ENCODE peak calls at places on chromosomes 7 and 10, in five cellular contexts. One of them, this sample, is unnamed. For H3K36me3 and H3K4me1, the result is how much of the 10 kb centered on the place peaks cover.

GRCh38 chr7:100053201-100053600 is 3.6 kb downstream of the ZSCAN21 start:
- DNase-seq in esophagus muscularis mucosa: no peak
- DNase-seq in PC-3: peak
- DNase-seq in heart right ventricle: peak
- DNase-seq in colonic mucosa: peak
- DNase-seq in this sample: peak

GRCh38 chr10:102713483-102713813 is 749 bp downstream of the ARL3 start:
- DNase-seq in esophagus muscularis mucosa: no peak
- DNase-seq in PC-3: no peak
- DNase-seq in heart right ventricle: no peak
- DNase-seq in colonic mucosa: no peak
- DNase-seq in this sample: no peak

GRCh38 chr10:44723654-44724053 is 187.5 kb upstream of the TMEM72 start:
- DNase-seq in esophagus muscularis mucosa: no peak
- DNase-seq in PC-3: peak
- DNase-seq in heart right ventricle: peak
- DNase-seq in colonic mucosa: no peak
- DNase-seq in this sample: no peak

GRCh38 chr7:12485845-12486244 is 82.2 kb upstream of the VWDE start:
- DNase-seq in esophagus muscularis mucosa: no peak
- DNase-seq in PC-3: no peak
- DNase-seq in heart right ventricle: no peak
- DNase-seq in colonic mucosa: no peak
- DNase-seq in this sample: no peak

GRCh38 chr7:51198654-51199053 is 118.0 kb downstream of the COBL start:
- DNase-seq in esophagus muscularis mucosa: no peak
- DNase-seq in PC-3: no peak
- DNase-seq in heart right ventricle: no peak
- DNase-seq in colonic mucosa: no peak
- DNase-seq in this sample: no peak

GRCh38 chr10:46237815-46238510 is 48.8 kb upstream of the ANTXRL start:
- DNase-seq in esophagus muscularis mucosa: no peak
- DNase-seq in PC-3: no peak
- DNase-seq in heart right ventricle: no peak
- DNase-seq in colonic mucosa: no peak
- DNase-seq in this sample: no peak

GRCh38 chr7:12386237-12386839 is 17.3 kb downstream of the VWDE start:
- DNase-seq in esophagus muscularis mucosa: no peak
- DNase-seq in PC-3: no peak
- DNase-seq in heart right ventricle: no peak
- DNase-seq in colonic mucosa: no peak
- DNase-seq in this sample: peak

GRCh38 chr7:140229591-140230516 is 53.1 kb upstream of the KDM7A start:
- DNase-seq in esophagus muscularis mucosa: no peak
- DNase-seq in PC-3: no peak
- DNase-seq in heart right ventricle: no peak
- DNase-seq in colonic mucosa: peak
- DNase-seq in this sample: peak

GRCh38 chr7:43586251-43586900 is 3.5 kb downstream of the STK17A start:
- DNase-seq in esophagus muscularis mucosa: no peak
- DNase-seq in PC-3: peak
- DNase-seq in heart right ventricle: no peak
- DNase-seq in colonic mucosa: no peak
- DNase-seq in this sample: no peak

GRCh38 chr10:102597131-102597891 is 47.0 kb upstream of the TRIM8 start:
- DNase-seq in esophagus muscularis mucosa: no peak
- DNase-seq in PC-3: no peak
- DNase-seq in heart right ventricle: no peak
- DNase-seq in colonic mucosa: no peak
- DNase-seq in this sample: no peak

GRCh38 chr7:128691227-128691626 is 19.1 kb downstream of the GARIN1A start:
- DNase-seq in esophagus muscularis mucosa: no peak
- DNase-seq in PC-3: no peak
- DNase-seq in heart right ventricle: no peak
- DNase-seq in colonic mucosa: no peak
- DNase-seq in this sample: no peak

GRCh38 chr10:74930962-74931361 is 104.6 kb downstream of the KAT6B start:
- DNase-seq in esophagus muscularis mucosa: no peak
- DNase-seq in PC-3: no peak
- DNase-seq in heart right ventricle: no peak
- DNase-seq in colonic mucosa: no peak
- DNase-seq in this sample: no peak

GRCh38 chr10:78212134-78212785 is 178.6 kb downstream of the RPS24 start:
- DNase-seq in esophagus muscularis mucosa: no peak
- DNase-seq in PC-3: peak
- DNase-seq in heart right ventricle: peak
- DNase-seq in colonic mucosa: no peak
- DNase-seq in this sample: peak

GRCh38 chr10:63209703-63210102 is 76.6 kb downstream of the NRBF2 start:
- DNase-seq in esophagus muscularis mucosa: no peak
- DNase-seq in PC-3: peak
- DNase-seq in heart right ventricle: no peak
- DNase-seq in colonic mucosa: no peak
- DNase-seq in this sample: no peak

GRCh38 chr7:2843711-2844152 is 376 bp downstream of the GNA12 start:
- DNase-seq in esophagus muscularis mucosa: no peak
- DNase-seq in PC-3: no peak
- DNase-seq in heart right ventricle: peak
- DNase-seq in colonic mucosa: no peak
- DNase-seq in this sample: peak

GRCh38 chr7:138064856-138065357 is 11.4 kb upstream of the AKR1D1 start:
- DNase-seq in esophagus muscularis mucosa: no peak
- DNase-seq in PC-3: no peak
- DNase-seq in heart right ventricle: no peak
- DNase-seq in colonic mucosa: no peak
- DNase-seq in this sample: no peak

GRCh38 chr10:128211953-128212727 is 85.9 kb upstream of the MKI67 start:
- DNase-seq in esophagus muscularis mucosa: no peak
- DNase-seq in PC-3: peak
- DNase-seq in heart right ventricle: peak
- DNase-seq in colonic mucosa: peak
- DNase-seq in this sample: peak

GRCh38 chr7:45626441-45627430 is 52.6 kb downstream of the ADCY1 start:
- DNase-seq in esophagus muscularis mucosa: no peak
- DNase-seq in PC-3: no peak
- DNase-seq in heart right ventricle: no peak
- DNase-seq in colonic mucosa: no peak
- DNase-seq in this sample: no peak

GRCh38 chr7:24769014-24769830 is 12.0 kb upstream of the GSDME start:
- DNase-seq in esophagus muscularis mucosa: no peak
- DNase-seq in PC-3: no peak
- DNase-seq in heart right ventricle: no peak
- DNase-seq in colonic mucosa: no peak
- DNase-seq in this sample: no peak

GRCh38 chr7:12493866-12494265 is 76.7 kb upstream of the SCIN start:
- DNase-seq in esophagus muscularis mucosa: no peak
- DNase-seq in PC-3: peak
- DNase-seq in heart right ventricle: no peak
- DNase-seq in colonic mucosa: no peak
- DNase-seq in this sample: no peak

GRCh38 chr10:24958701-24959392 is 6.4 kb upstream of the PRTFDC1 start:
- DNase-seq in esophagus muscularis mucosa: peak
- DNase-seq in PC-3: no peak
- DNase-seq in heart right ventricle: peak
- DNase-seq in colonic mucosa: no peak
- DNase-seq in this sample: no peak

GRCh38 chr10:24771943-24772747 is 48.5 kb upstream of the ARHGAP21 start:
- DNase-seq in esophagus muscularis mucosa: no peak
- DNase-seq in PC-3: no peak
- DNase-seq in heart right ventricle: no peak
- DNase-seq in colonic mucosa: no peak
- DNase-seq in this sample: no peak

GRCh38 chr10:16646474-16647059 is 124.9 kb upstream of the C1QL3 start:
- DNase-seq in esophagus muscularis mucosa: no peak
- DNase-seq in PC-3: no peak
- DNase-seq in heart right ventricle: no peak
- DNase-seq in colonic mucosa: no peak
- DNase-seq in this sample: no peak

GRCh38 chr10:130737622-130738021 is 573.9 kb downstream of the TCERG1L start:
- DNase-seq in esophagus muscularis mucosa: no peak
- DNase-seq in PC-3: no peak
- DNase-seq in heart right ventricle: no peak
- DNase-seq in colonic mucosa: no peak
- DNase-seq in this sample: no peak

GRCh38 chr10:9670911-9671310 is 1346.8 kb upstream of the CELF2 start:
- DNase-seq in esophagus muscularis mucosa: no peak
- DNase-seq in PC-3: no peak
- DNase-seq in heart right ventricle: no peak
- DNase-seq in colonic mucosa: no peak
- DNase-seq in this sample: no peak

GRCh38 chr7:88339195-88339922 is 32.7 kb upstream of the STEAP4 start:
- DNase-seq in esophagus muscularis mucosa: no peak
- DNase-seq in PC-3: no peak
- DNase-seq in heart right ventricle: no peak
- DNase-seq in colonic mucosa: no peak
- DNase-seq in this sample: no peak

GRCh38 chr7:141466151-141466904 is 84.9 kb upstream of the AGK start:
- DNase-seq in esophagus muscularis mucosa: no peak
- DNase-seq in PC-3: no peak
- DNase-seq in heart right ventricle: no peak
- DNase-seq in colonic mucosa: no peak
- DNase-seq in this sample: no peak

GRCh38 chr7:7583731-7584130 is 17.0 kb downstream of the MIOS start:
- DNase-seq in esophagus muscularis mucosa: no peak
- DNase-seq in PC-3: no peak
- DNase-seq in heart right ventricle: no peak
- DNase-seq in colonic mucosa: no peak
- DNase-seq in this sample: no peak
- H3K36me3 ChIP-seq in esophagus muscularis mucosa: under half
- H3K36me3 ChIP-seq in PC-3: under half
- H3K36me3 ChIP-seq in heart right ventricle: under half
- H3K36me3 ChIP-seq in colonic mucosa: under half
- H3K36me3 ChIP-seq in this sample: under half

DNA sequence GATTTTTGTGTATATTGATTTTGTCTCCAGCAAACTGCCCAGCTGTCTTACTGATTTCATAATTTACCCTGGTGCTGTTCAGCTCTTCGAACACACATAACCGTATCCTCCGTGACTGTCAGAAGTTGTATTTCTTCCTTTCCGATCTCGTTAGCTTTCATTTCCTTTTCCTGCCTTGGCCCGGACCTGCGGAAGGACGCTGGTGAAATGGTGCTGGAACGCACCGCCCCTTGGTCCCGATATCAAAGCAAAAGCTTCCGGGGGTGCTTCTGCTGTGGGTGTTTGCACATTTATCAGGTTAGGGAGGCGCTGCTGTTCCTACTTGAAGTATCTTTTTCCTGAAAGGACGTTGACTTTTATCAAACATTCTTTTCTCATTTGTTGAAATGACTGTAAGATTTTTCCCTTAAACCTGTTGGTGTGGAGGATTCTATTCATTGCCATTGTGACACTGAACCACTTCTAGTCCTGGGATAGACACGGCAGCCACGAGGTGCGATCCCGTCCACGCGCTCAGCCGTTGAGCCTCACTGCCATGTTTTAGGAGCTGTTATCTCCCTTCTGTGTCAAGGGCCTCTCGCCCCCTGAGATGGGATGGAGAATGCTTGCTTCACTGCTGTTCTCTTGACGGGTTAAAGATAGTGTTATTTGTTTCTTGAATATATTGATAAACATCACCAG is 72.6 kb downstream of the FOXL3 start:
- DNase-seq in esophagus muscularis mucosa: no peak
- DNase-seq in PC-3: peak
- DNase-seq in heart right ventricle: no peak
- DNase-seq in colonic mucosa: no peak
- DNase-seq in this sample: no peak
- H3K4me1 ChIP-seq in esophagus muscularis mucosa: under half
- H3K4me1 ChIP-seq in PC-3: under half
- H3K4me1 ChIP-seq in heart right ventricle: under half
- H3K4me1 ChIP-seq in colonic mucosa: under half
- H3K4me1 ChIP-seq in this sample: under half

DNA sequence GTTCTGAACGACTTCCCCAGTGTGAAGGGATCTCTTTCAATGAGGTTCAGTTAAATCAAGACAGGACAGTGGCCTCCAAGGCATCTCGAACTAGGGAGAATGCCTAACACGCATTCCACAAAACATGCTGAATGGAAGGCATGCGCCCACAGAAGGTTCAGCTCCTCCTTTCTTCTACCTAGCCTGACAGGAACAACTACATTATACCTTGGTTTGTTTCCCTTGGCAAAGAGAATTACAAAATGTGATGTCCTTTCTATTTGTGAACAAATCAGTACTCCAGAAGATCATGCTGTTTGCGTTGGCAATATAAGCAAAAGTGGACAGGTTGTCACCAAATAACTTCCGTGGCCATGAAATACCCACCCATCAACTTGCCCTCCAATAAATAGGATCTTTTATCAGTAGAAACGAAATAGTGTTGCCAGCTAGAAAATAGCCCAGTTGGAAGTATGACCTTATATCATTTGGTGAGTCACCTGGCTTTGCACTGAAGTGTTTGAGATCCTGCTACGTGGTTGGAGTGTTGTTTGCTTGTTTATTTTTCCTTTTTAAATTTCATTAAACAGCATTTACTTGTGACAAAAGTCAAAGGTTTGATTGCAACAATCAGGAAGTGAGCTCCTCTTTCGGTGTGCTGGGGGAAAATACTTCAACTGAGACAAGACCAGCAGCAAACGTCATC is 117.0 kb upstream of the FAM204A start:
- DNase-seq in esophagus muscularis mucosa: no peak
- DNase-seq in PC-3: no peak
- DNase-seq in heart right ventricle: no peak
- DNase-seq in colonic mucosa: no peak
- DNase-seq in this sample: no peak
- H3K4me3 ChIP-seq in esophagus muscularis mucosa: no peak
- H3K4me3 ChIP-seq in PC-3: no peak
- H3K4me3 ChIP-seq in heart right ventricle: no peak
- H3K4me3 ChIP-seq in colonic mucosa: no peak
- H3K4me3 ChIP-seq in this sample: no peak

GRCh38 chr7:136947347-136947746 is 78.9 kb downstream of the CHRM2 start:
- DNase-seq in esophagus muscularis mucosa: no peak
- DNase-seq in PC-3: peak
- DNase-seq in heart right ventricle: no peak
- DNase-seq in colonic mucosa: no peak
- DNase-seq in this sample: no peak
- H3K36me3 ChIP-seq in esophagus muscularis mucosa: under half
- H3K36me3 ChIP-seq in PC-3: under half
- H3K36me3 ChIP-seq in heart right ventricle: under half
- H3K36me3 ChIP-seq in colonic mucosa: under half
- H3K36me3 ChIP-seq in this sample: under half

DNA sequence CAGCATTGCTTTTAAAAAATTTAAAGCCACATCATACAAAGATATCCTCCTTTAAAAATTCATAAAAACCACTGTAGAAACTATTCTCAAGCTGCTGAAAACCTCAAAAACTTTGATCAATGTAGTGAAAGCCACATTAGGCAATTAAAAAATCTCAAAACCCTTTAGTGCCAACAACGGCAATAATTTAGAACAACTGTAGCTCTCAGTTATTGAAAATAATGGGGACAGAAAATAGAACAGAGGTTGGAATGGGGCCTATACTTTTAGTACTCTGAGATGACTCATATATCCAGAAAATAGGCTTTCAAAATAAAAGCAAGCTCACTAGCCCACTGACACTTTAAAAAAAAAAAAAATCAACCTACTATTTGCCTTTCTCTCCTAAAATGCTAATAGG is 87.5 kb downstream of the GSAP start:
- DNase-seq in esophagus muscularis mucosa: no peak
- DNase-seq in PC-3: peak
- DNase-seq in heart right ventricle: no peak
- DNase-seq in colonic mucosa: no peak
- DNase-seq in this sample: no peak
- H3K4me1 ChIP-seq in esophagus muscularis mucosa: half or more
- H3K4me1 ChIP-seq in PC-3: half or more
- H3K4me1 ChIP-seq in heart right ventricle: half or more
- H3K4me1 ChIP-seq in colonic mucosa: under half
- H3K4me1 ChIP-seq in this sample: under half

This sample was measured in BE2C.